ENCODE peak calls at places on chromosomes 7 and 10, in ten cellular contexts. R, N, A, G, V, C, P, X, J and O are unnamed samples.

GRCh38 chr7:152312316-152312715 is 123.5 kb downstream of the KMT2C start:
- DNase-seq in R (no peak), G (no peak), C (no peak), J (peak), N (no peak), X (no peak), A (no peak), V (no peak), P (no peak), O (peak)

GRCh38 chr7:101815826-101816488 is 1.5 kb upstream of the CUX1 start:
- DNase-seq in A (peak), X (peak), P (peak), G (peak), C (peak), J (peak), N (peak), R (peak), V (peak), O (peak)

GRCh38 chr10:92142512-92142911 is 148.4 kb downstream of the CPEB3 start:
- DNase-seq in R (no peak), P (peak), C (no peak), A (no peak), G (no peak), X (no peak), J (no peak), V (no peak), N (no peak), O (no peak)

GRCh38 chr10:62715383-62715782 is 89.1 kb upstream of the ADO start:
- DNase-seq in N (no peak), R (no peak), G (no peak), P (no peak), A (no peak), X (no peak), V (no peak), J (no peak), C (no peak), O (no peak)

GRCh38 chr10:6490594-6490993 is 89.5 kb downstream of the PRKCQ start:
- DNase-seq in J (no peak), P (peak), C (no peak), R (no peak), V (no peak), X (no peak), A (no peak), G (no peak), N (no peak), O (no peak)

GRCh38 chr10:50917486-50917885 is 32.1 kb upstream of the A1CF start:
- DNase-seq in C (no peak), J (peak), V (peak), P (no peak), R (no peak), G (no peak), X (no peak), N (no peak), A (no peak), O (peak)

GRCh38 chr10:99880071-99880835 is 97.8 kb downstream of the ABCC2 start:
- DNase-seq in X (no peak), A (no peak), R (no peak), C (no peak), J (no peak), G (no peak), V (no peak), N (no peak), P (no peak), O (no peak)

GRCh38 chr10:103077491-103078308 is 115.4 kb downstream of the NT5C2 start:
- DNase-seq in X (no peak), J (no peak), A (no peak), C (no peak), R (no peak), N (no peak), P (no peak), G (no peak), V (no peak), O (no peak)

GRCh38 chr10:43923328-43923727 is 274.6 kb upstream of the ZNF32 start:
- DNase-seq in G (no peak), N (no peak), A (no peak), C (no peak), X (no peak), V (no peak), J (no peak), R (no peak), P (no peak), O (no peak)